ENCODE peak calls at places on chromosomes 6 and 20, in four cellular contexts. R is endothelial cell, K is GM12878, N is dorsolateral prefrontal cortex. C is an unnamed sample.

GRCh38 chr6:13278184-13278583 is 50.2 kb downstream of the TBC1D7 start:
- DNase-seq in R (peak), K (no peak), N (no peak), C (no peak)

GRCh38 chr6:24600903-24601302 is 45.1 kb downstream of the KIAA0319 start:
- DNase-seq in R (no peak), K (no peak), N (no peak), C (no peak)

GRCh38 chr6:156359912-156360311 is 417.3 kb upstream of the ARID1B start:
- DNase-seq in R (peak), K (no peak), N (no peak), C (no peak)

GRCh38 chr6:88013554-88013953 is 34.1 kb upstream of the SPACA1 start:
- DNase-seq in R (no peak), K (no peak), N (no peak), C (no peak)

GRCh38 chr6:87914637-87915395 is 132.8 kb upstream of the SPACA1 start:
- DNase-seq in R (no peak), K (no peak), N (no peak), C (no peak)

GRCh38 chr6:24718449-24719124 is 367 bp downstream of the C6orf62 start:
- DNase-seq in R (no peak), K (no peak), N (no peak), C (no peak)

GRCh38 chr6:130395164-130395563 is 29.3 kb downstream of the TMEM200A start:
- DNase-seq in R (no peak), K (no peak), N (no peak), C (no peak)

GRCh38 chr6:70103798-70104197 is 199.1 kb downstream of the COL9A1 start:
- DNase-seq in R (no peak), K (no peak), N (no peak), C (no peak)

GRCh38 chr6:78910611-78911134 is 43.3 kb downstream of the IRAK1BP1 start:
- DNase-seq in R (peak), K (no peak), N (no peak), C (peak)

GRCh38 chr6:36757206-36757605 is 59.6 kb downstream of the RAB44 start:
- DNase-seq in R (no peak), K (peak), N (no peak), C (peak)

GRCh38 chr20:58375796-58376195 is 13.2 kb upstream of the VAPB start:
- DNase-seq in R (no peak), K (no peak), N (no peak), C (no peak)

GRCh38 chr20:37939701-37940151 is 36.8 kb downstream of the VSTM2L start:
- DNase-seq in R (no peak), K (no peak), N (no peak), C (no peak)

GRCh38 chr6:153553627-153554026 is 422.5 kb upstream of the RGS17 start:
- DNase-seq in R (peak), K (no peak), N (no peak), C (no peak)

GRCh38 chr6:152669894-152670293 is 27.8 kb upstream of the MYCT1 start:
- DNase-seq in R (no peak), K (no peak), N (no peak), C (no peak)

GRCh38 chr6:29992792-29993191 is 50.5 kb downstream of the HLA-A start:
- DNase-seq in R (no peak), K (no peak), N (no peak), C (no peak)

GRCh38 chr20:18596270-18596669 is 8.4 kb downstream of the DTD1 start:
- DNase-seq in R (no peak), K (no peak), N (no peak), C (no peak)

GRCh38 chr6:149211046-149211571 is 106.4 kb upstream of the TAB2 start:
- DNase-seq in R (no peak), K (no peak), N (no peak), C (peak)

GRCh38 chr20:43331911-43332310 is 125.8 kb upstream of the SRSF6 start:
- DNase-seq in R (no peak), K (no peak), N (peak), C (no peak)

GRCh38 chr20:4038047-4038459 is 22.7 kb upstream of the RNF24 start:
- DNase-seq in R (no peak), K (peak), N (no peak), C (peak)

GRCh38 chr6:56693988-56694387 is 51.3 kb upstream of the DST start:
- DNase-seq in R (no peak), K (no peak), N (no peak), C (no peak)

GRCh38 chr6:52617087-52617486 is 40.2 kb upstream of the TRAM2 start:
- DNase-seq in R (no peak), K (no peak), N (no peak), C (no peak)

GRCh38 chr6:38192011-38192410 is 372.5 kb downstream of the ZFAND3 start:
- DNase-seq in R (no peak), K (no peak), N (no peak), C (no peak)

GRCh38 chr20:5039255-5039657 is 37.9 kb upstream of the SLC23A2 start:
- DNase-seq in R (no peak), K (peak), N (no peak), C (peak)

GRCh38 chr6:40244684-40245083 is 310.4 kb upstream of the MOCS1 start:
- DNase-seq in R (no peak), K (no peak), N (no peak), C (no peak)

GRCh38 chr6:158073776-158074175 is 92.1 kb downstream of the SYNJ2 start:
- DNase-seq in R (no peak), K (no peak), N (no peak), C (no peak)

GRCh38 chr6:37433657-37434271 is 743 bp downstream of the CMTR1 start:
- DNase-seq in R (peak), K (peak), N (peak), C (no peak)

GRCh38 chr6:73364121-73364520 is 1.7 kb downstream of the KHDC3L start:
- DNase-seq in R (no peak), K (no peak), N (no peak), C (no peak)

GRCh38 chr6:121691126-121691540 is 255.7 kb downstream of the GJA1 start:
- DNase-seq in R (no peak), K (no peak), N (no peak), C (no peak)

GRCh38 chr6:116682334-116682712 is 1.3 kb downstream of the KPNA5 start:
- DNase-seq in R (no peak), K (peak), N (no peak), C (no peak)

GRCh38 chr6:159833556-159833955 is 33.5 kb downstream of the PNLDC1 start:
- DNase-seq in R (no peak), K (no peak), N (no peak), C (no peak)

GRCh38 chr6:128057541-128058335 is 156.9 kb upstream of the THEMIS start:
- DNase-seq in R (no peak), K (no peak), N (no peak), C (no peak)

GRCh38 chr20:6081236-6081635 is 27.4 kb upstream of the LRRN4 start:
- DNase-seq in R (no peak), K (no peak), N (no peak), C (no peak)

GRCh38 chr6:21931641-21932335 is 338.2 kb downstream of the SOX4 start:
- DNase-seq in R (no peak), K (no peak), N (no peak), C (no peak)

GRCh38 chr20:33515569-33516216 is 25.8 kb downstream of the CBFA2T2 start:
- DNase-seq in R (no peak), K (no peak), N (no peak), C (no peak)
- TF ChIP-seq CTCF in R (no peak), K (peak), N (peak), C (peak)

DNA sequence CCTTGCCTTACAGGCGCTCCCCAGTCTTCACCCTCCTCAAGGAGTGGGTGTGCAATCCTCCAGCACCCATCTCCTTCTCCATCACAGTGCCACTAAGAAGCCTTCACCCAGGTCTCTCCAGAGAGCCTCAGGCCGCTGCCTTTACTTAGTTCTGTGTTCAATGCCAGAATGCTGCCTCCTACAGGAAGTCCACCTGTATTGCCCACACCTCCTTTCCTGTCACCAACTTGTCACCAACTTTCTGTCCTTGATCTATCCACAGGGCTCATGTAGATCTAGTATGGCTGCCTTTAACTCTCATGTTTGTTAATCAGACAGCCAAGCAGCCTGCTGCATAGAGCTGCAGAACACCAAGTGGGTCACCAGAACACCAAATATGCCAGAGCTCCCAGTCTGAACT is 546 bp upstream of the LST1 start:
- DNase-seq in R (no peak), K (no peak), N (no peak), C (no peak)
- TF ChIP-seq CTCF in R (peak), K (peak), N (no peak), C (peak)

DNA sequence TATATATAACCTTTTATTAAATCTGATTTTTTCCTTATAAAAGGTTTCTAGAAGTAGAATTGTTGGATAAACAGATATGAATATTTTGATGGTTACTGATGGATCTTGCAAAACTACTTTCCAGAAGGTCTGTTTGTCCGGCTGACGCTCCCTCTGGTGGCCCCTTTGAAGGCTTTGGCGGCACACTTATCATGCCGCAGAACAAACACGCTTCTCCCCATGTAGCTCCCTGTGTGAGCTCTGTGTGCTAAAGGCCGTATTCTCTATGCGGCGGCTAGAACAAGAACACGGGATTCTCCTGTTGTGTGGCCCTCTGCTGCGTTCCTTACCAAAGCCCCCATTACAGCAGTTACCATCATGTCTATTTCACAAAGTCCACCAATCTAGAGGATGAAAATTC is 30.0 kb downstream of the PPP1R3G start:
- DNase-seq in R (no peak), K (no peak), N (no peak), C (no peak)
- TF ChIP-seq CTCF in R (no peak), K (no peak), N (no peak), C (no peak)

DNA sequence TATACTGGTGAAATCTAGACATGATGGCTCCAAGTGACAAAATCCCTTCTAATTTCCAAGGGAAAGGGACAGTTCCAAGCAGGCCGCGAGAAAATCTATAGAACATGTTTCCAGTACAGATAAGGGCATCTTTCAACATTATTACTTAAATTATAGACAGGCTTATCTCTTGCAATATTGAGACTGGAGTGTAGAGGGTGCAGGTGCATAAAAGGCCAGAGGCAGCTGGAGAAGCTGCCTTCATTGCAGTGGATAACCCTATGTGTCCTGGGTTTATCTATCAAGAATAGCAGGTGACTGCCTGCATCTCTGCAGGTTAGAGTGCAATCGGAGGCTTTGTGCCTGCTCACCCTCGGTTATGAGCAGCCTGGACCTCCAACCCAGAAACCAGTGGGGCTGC is 28.7 kb upstream of the ECI2 start:
- DNase-seq in R (no peak), K (no peak), N (no peak), C (no peak)
- TF ChIP-seq CTCF in R (no peak), K (peak), N (no peak), C (no peak)

C was measured in GM06990.